ENCODE peak calls at places on chromosomes 12 and 14, in ten cellular contexts. J is suprapubic skin, U is fibroblast of lung, O is heart left ventricle, I is NCI-H187, A is K562, B is NCI-H460, S is Panc1, H is GM12864, D is hippocampal formation. C is an unnamed sample.

GRCh38 chr12:13343380-13343779 is 146.9 kb downstream of the EMP1 start:
- DNase-seq in J (no peak), U (no peak), O (no peak), I (no peak), A (no peak), B (no peak), S (no peak), H (no peak), D (no peak), C (no peak)

GRCh38 chr12:76738824-76739579 is 24.9 kb upstream of the ZDHHC17 start:
- DNase-seq in J (no peak), U (no peak), O (no peak), I (no peak), A (no peak), B (no peak), S (no peak), H (no peak), D (no peak), C (no peak)

GRCh38 chr14:65961004-65961403 is 525.2 kb upstream of the CCDC196 start:
- DNase-seq in J (no peak), U (peak; percentile 11), O (peak; percentile 20), I (peak; percentile 23), A (peak; percentile 64), B (peak; percentile 12), S (peak; percentile 10), H (peak; percentile 26), D (peak; percentile 3), C (peak; percentile 63)

GRCh38 chr12:65903680-65904403 is 79.6 kb downstream of the HMGA2 start:
- DNase-seq in J (no peak), U (no peak), O (no peak), I (no peak), A (no peak), B (no peak), S (no peak), H (no peak), D (no peak), C (no peak)

GRCh38 chr12:26642361-26642760 is 190.6 kb downstream of the ITPR2 start:
- DNase-seq in J (no peak), U (peak; percentile 54), O (no peak), I (no peak), A (no peak), B (no peak), S (no peak), H (no peak), D (no peak), C (no peak)

GRCh38 chr14:96424104-96424989 is 32.4 kb downstream of the AK7 start:
- DNase-seq in J (no peak), U (peak; percentile 83), O (no peak), I (peak; percentile 5), A (peak; percentile 67), B (peak; percentile 77), S (peak; percentile 32), H (peak; percentile 50), D (no peak), C (peak; percentile 2)

GRCh38 chr12:119412811-119413794 is 78.6 kb downstream of the CCDC60 start:
- DNase-seq in J (no peak), U (peak; percentile 74), O (peak; percentile 60), I (peak; percentile 80), A (peak; percentile 75), B (peak; percentile 54), S (peak; percentile 61), H (peak; percentile 19), D (peak; percentile 50), C (peak; percentile 1)

GRCh38 chr12:40033260-40033649 is 72.6 kb downstream of the SLC2A13 start:
- DNase-seq in J (no peak), U (no peak), O (no peak), I (no peak), A (no peak), B (no peak), S (no peak), H (no peak), D (no peak), C (no peak)

GRCh38 chr12:16939871-16940306 is 333.9 kb upstream of the LMO3 start:
- DNase-seq in J (no peak), U (peak; percentile 2), O (no peak), I (peak; percentile 2), A (peak; percentile 29), B (peak; percentile 56), S (peak; percentile 35), H (peak; percentile 21), D (no peak), C (no peak)

GRCh38 chr12:109267361-109267760 is 41.7 kb downstream of the FOXN4 start:
- DNase-seq in J (no peak), U (no peak), O (no peak), I (no peak), A (no peak), B (no peak), S (no peak), H (no peak), D (no peak), C (no peak)

GRCh38 chr14:96229315-96229714 is 24.7 kb downstream of the BDKRB2 start:
- DNase-seq in J (no peak), U (no peak), O (no peak), I (no peak), A (no peak), B (no peak), S (no peak), H (no peak), D (no peak), C (no peak)

GRCh38 chr14:90660865-90661570 is 155.2 kb downstream of the TTC7B start:
- DNase-seq in J (no peak), U (no peak), O (no peak), I (peak; percentile 24), A (no peak), B (no peak), S (no peak), H (no peak), D (peak; percentile 27), C (no peak)

GRCh38 chr12:31650927-31651326 is 8.6 kb upstream of the ETFBKMT start:
- DNase-seq in J (no peak), U (no peak), O (no peak), I (no peak), A (peak; percentile 34), B (no peak), S (no peak), H (no peak), D (no peak), C (no peak)